ENCODE peak calls at places on chromosomes 3 and 15, in four cellular contexts. One of them, this sample, is unnamed.

GRCh38 chr15:90087454-90088154 is 14.7 kb downstream of the IDH2 start:
- DNase-seq in H4: peak
- DNase-seq in RCC 7860: no peak
- DNase-seq in CMK: no peak
- DNase-seq in this sample: peak

GRCh38 chr3:96814581-96815567 is at the start of gene EPHA6:
- DNase-seq in H4: no peak
- DNase-seq in RCC 7860: no peak
- DNase-seq in CMK: no peak
- DNase-seq in this sample: no peak

GRCh38 chr3:64884574-64884973 is 196.8 kb upstream of the ADAMTS9 start:
- DNase-seq in H4: no peak
- DNase-seq in RCC 7860: no peak
- DNase-seq in CMK: no peak
- DNase-seq in this sample: no peak

GRCh38 chr3:196749125-196749524 is 9.5 kb downstream of the PAK2 start:
- DNase-seq in H4: no peak
- DNase-seq in RCC 7860: no peak
- DNase-seq in CMK: no peak
- DNase-seq in this sample: no peak

GRCh38 chr15:31200735-31201151 is 99.2 kb upstream of the TRPM1 start:
- DNase-seq in H4: no peak
- DNase-seq in RCC 7860: no peak
- DNase-seq in CMK: no peak
- DNase-seq in this sample: peak

GRCh38 chr3:139541898-139542288 is 2.4 kb upstream of the RBP1 start:
- DNase-seq in H4: no peak
- DNase-seq in RCC 7860: no peak
- DNase-seq in CMK: no peak
- DNase-seq in this sample: no peak

GRCh38 chr3:137764001-137764433 is at the start of gene SOX14:
- DNase-seq in H4: no peak
- DNase-seq in RCC 7860: no peak
- DNase-seq in CMK: no peak
- DNase-seq in this sample: no peak

GRCh38 chr15:75356539-75356938 is 9.7 kb downstream of the NEIL1 start:
- DNase-seq in H4: no peak
- DNase-seq in RCC 7860: no peak
- DNase-seq in CMK: no peak
- DNase-seq in this sample: no peak

GRCh38 chr3:16828815-16829214 is 55.9 kb upstream of the PLCL2 start:
- DNase-seq in H4: peak
- DNase-seq in RCC 7860: no peak
- DNase-seq in CMK: no peak
- DNase-seq in this sample: peak

GRCh38 chr3:134056464-134056891 is 26.8 kb upstream of the SLCO2A1 start:
- DNase-seq in H4: no peak
- DNase-seq in RCC 7860: no peak
- DNase-seq in CMK: no peak
- DNase-seq in this sample: no peak

This sample was measured in Daoy.